ENCODE peak calls at places on chromosomes 7 and 10, in eight cellular contexts. O is kidney, D is epithelial cell of esophagus, S is Panc1, A is astrocyte of the spinal cord, B is uterus, X is PC-3, F is heart left ventricle. W is an unnamed sample.

GRCh38 chr10:63365976-63366765 is 99.6 kb downstream of the JMJD1C start:
- DNase-seq in D (peak), S (no peak), X (peak), F (no peak), B (no peak), A (peak), O (no peak), W (no peak)

GRCh38 chr10:79412516-79412915 is 32.9 kb downstream of the ZCCHC24 start:
- DNase-seq in S (no peak), F (peak), A (no peak), B (no peak), D (no peak), O (peak), X (no peak), W (no peak)

GRCh38 chr7:135602304-135602703 is 44.6 kb downstream of the NUP205 start:
- DNase-seq in D (peak), S (no peak), A (no peak), B (no peak), O (no peak), X (no peak), F (no peak), W (peak)

GRCh38 chr10:110407301-110408170 is 90.2 kb upstream of the DUSP5 start:
- DNase-seq in O (no peak), X (peak), F (no peak), S (no peak), D (peak), A (no peak), B (no peak), W (no peak)

GRCh38 chr7:134891262-134892001 is 94.9 kb upstream of the AGBL3 start:
- DNase-seq in A (peak), F (peak), B (peak), S (peak), O (peak), D (peak), X (peak), W (peak)

GRCh38 chr10:101010329-101010728 is 10.7 kb downstream of the LZTS2 start:
- DNase-seq in S (no peak), D (no peak), X (no peak), A (no peak), B (no peak), O (no peak), F (peak), W (no peak)

GRCh38 chr10:112914288-112914952 is 35.6 kb upstream of the TCF7L2 start:
- DNase-seq in F (no peak), A (no peak), S (no peak), D (no peak), X (peak), O (no peak), B (no peak), W (no peak)

GRCh38 chr7:45700556-45700955 is 126.4 kb downstream of the ADCY1 start:
- DNase-seq in D (no peak), O (no peak), B (no peak), F (no peak), S (no peak), X (no peak), A (no peak), W (no peak)

GRCh38 chr7:47227762-47228177 is 354.1 kb downstream of the TNS3 start:
- DNase-seq in B (peak), A (peak), X (peak), O (peak), F (peak), D (no peak), S (no peak), W (peak)

GRCh38 chr10:78865518-78865835 is 203.3 kb upstream of the ZMIZ1 start:
- DNase-seq in D (no peak), S (no peak), X (no peak), O (no peak), B (no peak), A (peak), F (no peak), W (peak)

GRCh38 chr7:140121321-140121720 is 55.5 kb downstream of the KDM7A start:
- DNase-seq in A (peak), B (no peak), X (no peak), O (no peak), F (no peak), S (no peak), D (no peak), W (no peak)

GRCh38 chr7:30164567-30164966 is 29.8 kb downstream of the MTURN start:
- DNase-seq in O (no peak), F (no peak), S (peak), X (peak), A (peak), D (peak), B (no peak), W (peak)

GRCh38 chr7:30162622-30163124 is 27.9 kb downstream of the MTURN start:
- DNase-seq in X (peak), S (no peak), O (no peak), F (no peak), A (peak), D (peak), B (no peak), W (peak)

GRCh38 chr7:30165590-30165989 is 30.8 kb downstream of the MTURN start:
- DNase-seq in D (peak), B (no peak), F (no peak), A (no peak), S (no peak), X (peak), O (no peak), W (no peak)

GRCh38 chr7:30162133-30162532 is 27.3 kb downstream of the MTURN start:
- DNase-seq in A (no peak), D (no peak), F (no peak), S (no peak), B (no peak), X (no peak), O (no peak), W (no peak)

DNA sequence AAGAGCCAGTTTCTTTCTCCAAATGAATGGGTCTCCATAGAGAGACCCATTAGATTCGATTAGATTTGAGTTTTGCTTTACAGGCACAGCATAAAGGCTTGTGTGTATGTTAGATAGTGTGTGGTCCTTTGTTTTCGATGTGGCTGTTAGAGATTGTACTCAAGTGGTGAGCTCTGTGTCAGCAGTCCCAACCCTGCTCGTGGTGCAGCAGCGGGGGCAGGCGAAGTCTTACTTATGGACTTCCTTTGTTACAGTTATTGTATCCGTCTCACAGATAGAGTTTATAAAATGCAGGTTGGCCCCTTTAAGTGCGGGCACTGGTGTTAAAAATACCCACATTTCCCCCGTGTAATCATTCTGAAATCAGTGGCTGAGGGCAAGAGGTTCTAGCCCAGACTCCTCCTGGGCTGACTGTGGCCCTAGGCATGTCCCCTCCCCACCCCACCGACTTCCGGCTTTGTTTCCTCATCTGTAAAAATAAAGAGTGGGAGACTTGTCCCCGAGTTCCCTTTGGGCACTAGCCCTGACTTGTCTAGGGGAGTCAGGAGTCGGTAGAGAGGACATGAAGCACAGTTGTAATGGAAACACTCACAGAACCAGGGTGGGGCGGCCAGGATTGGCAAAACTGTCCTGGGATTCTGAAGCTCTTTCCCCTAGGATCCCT is 28.6 kb downstream of the MTURN start:
- DNase-seq in A (no peak), B (no peak), D (peak), O (no peak), F (no peak), X (no peak), S (no peak), W (no peak)
- H3K4me3 ChIP-seq in A (no peak), B (no peak), D (no peak), O (no peak), F (no peak), X (peak), S (no peak), W (no peak)

DNA sequence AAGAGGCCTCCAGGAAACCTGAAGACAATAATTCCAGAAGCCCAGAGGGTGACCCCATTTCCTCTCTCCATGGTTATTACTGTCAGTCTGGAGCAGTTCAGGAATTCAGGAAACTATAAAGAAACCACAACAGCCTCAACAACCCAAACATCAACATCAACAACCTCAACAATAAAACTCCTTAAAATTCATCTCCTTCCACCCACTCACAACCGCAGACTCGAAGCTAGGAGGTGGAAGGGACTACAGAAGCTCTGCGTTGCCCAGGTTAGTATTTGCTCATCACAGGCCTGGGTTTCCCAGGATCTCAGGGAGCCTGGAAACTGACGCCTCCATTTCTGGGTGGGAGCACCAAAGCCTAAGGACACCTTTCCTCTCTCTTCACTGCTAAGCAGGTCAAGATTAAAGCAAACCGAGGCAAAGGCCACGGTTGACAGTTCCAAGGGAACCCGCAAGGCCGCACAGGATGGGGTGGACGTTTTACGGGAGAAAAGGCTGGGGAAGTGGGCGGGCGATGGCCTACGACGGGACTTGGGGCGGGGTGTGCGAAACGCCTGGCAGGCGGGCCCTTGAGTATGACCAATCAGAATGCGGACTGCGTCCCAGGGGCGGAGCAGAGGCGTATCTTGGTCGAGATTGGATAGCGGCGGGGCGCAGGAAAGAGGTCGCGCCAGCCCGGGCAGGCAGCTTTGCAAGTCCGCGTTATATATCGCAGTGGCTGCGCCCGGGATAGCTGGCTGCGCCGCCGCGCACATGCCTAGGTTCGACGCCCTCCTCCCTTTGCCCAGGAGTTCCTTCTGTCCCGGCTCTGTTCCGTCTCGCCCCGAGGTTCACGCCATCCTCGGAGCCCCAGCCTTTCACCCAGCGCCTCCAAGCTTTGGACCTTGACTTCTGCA is at the start of gene ELOVL3:
- DNase-seq in B (peak), X (peak), D (peak), S (peak), A (peak), O (peak), F (peak), W (peak)
- TF ChIP-seq CTCF in B (no peak), X (no peak), D (no peak), S (no peak), A (no peak), O (no peak), F (no peak), W (no peak)

GRCh38 chr7:158953912-158954311 is 97.6 kb downstream of the DYNC2I1 start:
- DNase-seq in O (no peak), X (no peak), F (no peak), B (no peak), A (no peak), D (no peak), S (no peak), W (no peak)
- H3K4me3 ChIP-seq in O (no peak), X (no peak), F (no peak), B (no peak), A (no peak), D (no peak), S (no peak), W (no peak)

GRCh38 chr7:99135938-99136337 is 8.0 kb downstream of the SMURF1 start:
- DNase-seq in F (no peak), O (no peak), D (no peak), B (no peak), X (no peak), A (no peak), S (no peak), W (no peak)
- TF ChIP-seq CTCF in F (no peak), O (no peak), D (no peak), B (no peak), X (no peak), A (no peak), S (no peak), W (no peak)

DNA sequence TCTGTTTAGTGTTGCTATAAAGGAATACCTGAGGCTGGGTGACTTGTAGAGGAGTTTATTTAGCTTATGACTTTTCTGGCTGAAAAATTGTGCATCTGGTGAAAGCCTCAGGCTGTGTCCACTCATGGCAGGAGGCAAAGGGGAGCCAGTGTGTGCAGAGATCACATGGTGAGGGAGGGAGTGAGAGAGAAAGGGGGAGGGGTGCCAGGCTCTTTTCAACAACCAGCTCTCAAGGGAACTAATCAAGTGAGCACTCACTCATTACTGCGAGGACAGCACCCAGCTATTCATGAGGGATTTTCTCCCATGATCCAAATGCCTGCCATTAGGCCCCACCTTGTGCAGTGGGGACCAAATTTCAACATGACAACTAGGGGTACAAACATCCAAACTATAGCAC is 590.2 kb downstream of the MAGI2 start:
- DNase-seq in X (no peak), S (no peak), A (no peak), O (no peak), D (no peak), F (no peak), B (no peak), W (no peak)
- H3K4me3 ChIP-seq in X (no peak), S (no peak), A (no peak), O (no peak), D (no peak), F (no peak), B (no peak), W (no peak)

GRCh38 chr7:107210400-107210799 is 41.6 kb downstream of the HBP1 start:
- DNase-seq in B (no peak), S (no peak), F (no peak), O (no peak), D (no peak), A (no peak), X (no peak), W (no peak)
- TF ChIP-seq CTCF in B (no peak), S (no peak), F (no peak), O (no peak), D (no peak), A (no peak), X (no peak), W (no peak)

DNA sequence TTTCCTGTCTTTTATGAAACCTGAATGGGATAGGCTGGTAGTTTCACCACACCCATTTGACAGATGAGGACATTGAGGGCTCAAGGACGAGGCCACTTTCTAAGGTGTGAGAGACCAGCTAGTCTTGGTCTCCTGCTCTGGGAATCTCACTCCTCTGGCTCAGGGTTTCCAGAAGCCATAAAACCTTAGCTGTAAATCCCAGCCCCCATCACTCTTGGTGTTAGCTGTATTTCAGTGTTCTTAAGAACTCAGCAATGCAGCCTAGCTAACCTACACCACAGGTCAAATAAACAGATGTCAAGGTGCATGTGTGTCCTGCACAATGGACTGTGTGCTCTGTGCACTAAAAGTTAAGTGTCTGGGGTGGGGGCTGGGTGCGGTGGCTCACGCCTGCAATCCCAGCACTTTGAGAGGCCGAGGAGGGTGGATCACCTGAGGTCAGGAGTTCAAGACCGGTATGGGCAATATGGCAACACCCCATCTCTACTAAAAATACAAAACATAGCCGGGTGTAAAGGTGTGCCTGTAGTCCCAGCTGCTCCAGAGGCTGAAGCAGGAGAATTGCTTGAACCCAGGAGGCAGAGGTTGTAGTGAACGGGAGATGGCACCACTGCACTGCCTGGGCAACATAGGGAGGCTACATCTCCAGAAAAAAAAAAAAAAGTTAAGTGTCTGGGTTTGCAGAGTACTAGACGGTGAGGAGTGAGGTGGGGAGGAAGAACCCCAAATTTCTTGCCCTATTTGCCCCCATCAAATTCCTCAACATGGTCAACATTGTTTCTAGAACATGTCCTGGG is 547 bp upstream of the EPO start:
- DNase-seq in F (peak), X (peak), S (no peak), D (peak), B (no peak), O (no peak), A (peak), W (peak)
- H3K4me3 ChIP-seq in F (no peak), X (no peak), S (no peak), D (no peak), B (no peak), O (no peak), A (no peak), W (no peak)